ENCODE peak calls at places on chromosomes 6 and 20, in five cellular contexts. X is lung, T is MM.1S, Q is upper lobe of left lung, Y is uterus. U is an unnamed sample.

GRCh38 chr6:97059473-97059872 is 134.9 kb downstream of the KLHL32 start:
- DNase-seq in X (no peak), T (peak), Q (no peak), Y (no peak), U (peak)

GRCh38 chr6:56868687-56869086 is 86.2 kb upstream of the BEND6 start:
- DNase-seq in X (no peak), T (no peak), Q (no peak), Y (no peak), U (peak)

GRCh38 chr6:129730477-129731165 is 20.6 kb upstream of the ARHGAP18 start:
- DNase-seq in X (no peak), T (peak), Q (no peak), Y (no peak), U (peak)

GRCh38 chr20:13401596-13401995 is 180.5 kb downstream of the ISM1 start:
- DNase-seq in X (no peak), T (no peak), Q (no peak), Y (no peak), U (no peak)

GRCh38 chr6:137727206-137727605 is 139.9 kb upstream of the TNFAIP3 start:
- DNase-seq in X (no peak), T (no peak), Q (no peak), Y (no peak), U (no peak)

GRCh38 chr20:48601798-48602197 is 226.0 kb downstream of the PREX1 start:
- DNase-seq in X (no peak), T (no peak), Q (no peak), Y (no peak), U (no peak)

GRCh38 chr6:45590751-45591184 is 213.0 kb upstream of the SUPT3H start:
- DNase-seq in X (peak), T (no peak), Q (no peak), Y (peak), U (no peak)

GRCh38 chr20:44790994-44791393 is 19.4 kb downstream of the RIMS4 start:
- DNase-seq in X (no peak), T (no peak), Q (no peak), Y (no peak), U (no peak)

GRCh38 chr20:58907481-58908137 is 55.1 kb downstream of the GNAS start:
- DNase-seq in X (peak), T (peak), Q (no peak), Y (peak), U (peak)

GRCh38 chr6:81890846-81891245 is 138.4 kb upstream of the TENT5A start:
- DNase-seq in X (no peak), T (no peak), Q (no peak), Y (no peak), U (no peak)

GRCh38 chr6:158285321-158285960 is 26.8 kb upstream of the TULP4 start:
- DNase-seq in X (no peak), T (no peak), Q (no peak), Y (no peak), U (no peak)

GRCh38 chr6:28597924-28598323 is 72.2 kb downstream of the GPX5 start:
- DNase-seq in X (no peak), T (no peak), Q (no peak), Y (no peak), U (no peak)

GRCh38 chr6:166530211-166531045 is 56.0 kb downstream of the RAMACL start:
- DNase-seq in X (no peak), T (no peak), Q (no peak), Y (no peak), U (no peak)

GRCh38 chr6:24720131-24720603 is 1.2 kb upstream of the C6orf62 start:
- DNase-seq in X (peak), T (peak), Q (peak), Y (peak), U (peak)

GRCh38 chr6:31582230-31582601 is at the start of gene LTB:
- DNase-seq in X (no peak), T (no peak), Q (peak), Y (no peak), U (peak)

GRCh38 chr6:45477785-45478184 is 100.1 kb upstream of the SUPT3H start:
- DNase-seq in X (no peak), T (no peak), Q (no peak), Y (no peak), U (no peak)

GRCh38 chr6:148524976-148525375 is 182.3 kb downstream of the SASH1 start:
- DNase-seq in X (no peak), T (no peak), Q (no peak), Y (no peak), U (peak)

GRCh38 chr20:25196701-25197120 is 1.2 kb downstream of the ENTPD6 start:
- DNase-seq in X (no peak), T (peak), Q (no peak), Y (no peak), U (no peak)

GRCh38 chr6:96001891-96002575 is 13.7 kb upstream of the FUT9 start:
- DNase-seq in X (no peak), T (no peak), Q (peak), Y (no peak), U (no peak)

GRCh38 chr6:134585529-134585873 is 267.6 kb upstream of the SGK1 start:
- DNase-seq in X (no peak), T (no peak), Q (no peak), Y (no peak), U (no peak)

GRCh38 chr20:10329387-10330005 is 104.5 kb downstream of the MKKS start:
- DNase-seq in X (no peak), T (no peak), Q (no peak), Y (no peak), U (no peak)

GRCh38 chr20:20010639-20011500 is 6.3 kb upstream of the NAA20 start:
- DNase-seq in X (no peak), T (no peak), Q (no peak), Y (no peak), U (no peak)

GRCh38 chr6:89500486-89501020 is 67.6 kb downstream of the ANKRD6 start:
- DNase-seq in X (no peak), T (no peak), Q (no peak), Y (no peak), U (no peak)

GRCh38 chr20:14566505-14566904 is 229.1 kb upstream of the FLRT3 start:
- DNase-seq in X (no peak), T (no peak), Q (no peak), Y (no peak), U (no peak)

GRCh38 chr6:4242593-4242992 is 107.2 kb upstream of the ECI2 start:
- DNase-seq in X (no peak), T (no peak), Q (no peak), Y (no peak), U (no peak)

GRCh38 chr6:102742033-102742432 is 1348.5 kb downstream of the GRIK2 start:
- DNase-seq in X (no peak), T (no peak), Q (no peak), Y (no peak), U (no peak)

GRCh38 chr6:44073612-44074382 is 53.5 kb downstream of the MRPL14 start:
- DNase-seq in X (no peak), T (peak), Q (no peak), Y (no peak), U (peak)

GRCh38 chr20:24773751-24774201 is 175.3 kb upstream of the CST7 start:
- DNase-seq in X (no peak), T (peak), Q (no peak), Y (no peak), U (peak)

GRCh38 chr20:17468073-17468840 is 62.9 kb downstream of the BFSP1 start:
- DNase-seq in X (no peak), T (no peak), Q (peak), Y (no peak), U (no peak)

GRCh38 chr6:170245233-170245992 is 45.5 kb downstream of the DLL1 start:
- DNase-seq in X (no peak), T (no peak), Q (no peak), Y (no peak), U (no peak)

GRCh38 chr6:11766056-11766455 is 12.5 kb downstream of the ADTRP start:
- DNase-seq in X (no peak), T (no peak), Q (no peak), Y (no peak), U (no peak)

GRCh38 chr20:23143098-23143497 is 57.0 kb upstream of the CD93 start:
- DNase-seq in X (no peak), T (no peak), Q (no peak), Y (peak), U (peak)

GRCh38 chr20:45070932-45071632 is 29.8 kb downstream of the KCNS1 start:
- DNase-seq in X (no peak), T (no peak), Q (no peak), Y (no peak), U (no peak)

GRCh38 chr6:148926478-148926877 is 179.6 kb downstream of the UST start:
- DNase-seq in X (no peak), T (no peak), Q (no peak), Y (no peak), U (no peak)

GRCh38 chr20:47351643-47352331 is 4.7 kb downstream of the ZMYND8 start:
- DNase-seq in X (no peak), T (peak), Q (no peak), Y (no peak), U (peak)
- H3K4me3 ChIP-seq in X (no peak), T (peak), Q (peak), Y (no peak), U (peak)

GRCh38 chr6:35048631-35049083 is 92.5 kb downstream of the TCP11 start:
- DNase-seq in X (no peak), T (peak), Q (no peak), Y (no peak), U (no peak)
- TF ChIP-seq CTCF in X (no peak), T (peak), Q (no peak), Y (peak), U (peak)

DNA sequence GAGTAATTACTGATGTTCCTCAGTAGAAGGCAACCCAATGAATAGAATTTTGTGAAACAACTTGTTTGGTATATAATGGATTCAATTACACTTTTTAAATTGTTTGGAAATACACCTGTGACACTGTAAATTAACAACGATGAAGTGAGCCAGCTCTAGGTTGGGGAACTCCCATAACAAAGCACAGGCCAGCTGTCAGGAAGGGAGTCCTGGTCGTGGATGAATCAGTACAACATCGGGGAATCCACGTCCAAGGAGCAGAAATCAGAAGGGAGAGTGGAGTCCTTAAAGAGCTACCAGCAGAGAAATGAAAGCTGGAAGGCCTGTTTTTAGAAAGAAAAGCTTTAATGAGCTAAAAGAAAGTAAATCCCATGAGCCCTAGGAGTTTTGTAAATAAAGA is 223.0 kb upstream of the SLC35B3 start:
- DNase-seq in X (no peak), T (no peak), Q (no peak), Y (no peak), U (no peak)
- H3K4me3 ChIP-seq in X (no peak), T (no peak), Q (no peak), Y (no peak), U (no peak)

DNA sequence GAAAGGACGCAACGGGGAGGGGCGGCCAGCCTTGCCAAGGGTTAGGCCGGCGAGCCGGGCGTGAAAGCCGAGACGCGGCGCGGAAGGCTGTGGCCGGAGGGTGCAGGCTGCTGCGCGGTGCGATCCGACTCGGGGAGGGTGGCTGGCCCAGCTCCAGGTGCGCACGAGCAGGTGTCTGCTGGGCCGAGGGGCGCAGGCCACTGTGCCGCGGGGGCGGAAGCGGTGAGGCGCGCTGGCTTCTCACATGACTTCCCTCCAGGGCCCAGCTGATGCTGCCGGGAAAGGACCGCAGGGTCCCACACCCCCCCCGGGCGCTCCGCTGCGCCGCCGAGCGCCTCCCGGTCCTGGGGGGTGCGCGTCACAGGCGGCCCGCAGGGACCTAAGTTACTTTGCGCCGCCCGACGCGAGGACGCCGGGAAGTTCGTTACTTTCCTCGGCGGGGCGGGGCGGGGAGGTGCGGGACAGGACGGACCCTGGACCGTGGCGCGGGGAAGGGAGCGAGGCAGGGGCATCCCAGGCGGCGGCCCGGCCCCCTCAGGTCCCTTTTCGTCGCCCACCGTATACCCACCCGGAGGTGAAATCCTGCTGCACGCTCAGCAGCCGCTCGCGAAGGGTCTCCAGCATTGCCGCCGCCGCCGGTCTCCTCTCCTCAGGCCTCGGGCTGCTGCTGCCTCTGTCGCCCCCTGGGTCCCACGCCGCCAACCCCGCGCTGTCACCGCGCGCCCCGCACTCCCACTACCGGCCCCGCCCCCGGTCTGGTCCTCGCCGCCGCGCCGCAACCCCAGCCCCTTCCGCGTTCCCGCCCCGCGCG is at the start of gene DTNBP1:
- DNase-seq in X (peak), T (peak), Q (peak), Y (peak), U (peak)
- TF ChIP-seq CTCF in X (no peak), T (no peak), Q (no peak), Y (no peak), U (no peak)

GRCh38 chr6:114009192-114009591 is 38.2 kb upstream of the HDAC2 start:
- DNase-seq in X (no peak), T (no peak), Q (no peak), Y (no peak), U (no peak)
- H3K4me3 ChIP-seq in X (no peak), T (no peak), Q (no peak), Y (no peak), U (no peak)

DNA sequence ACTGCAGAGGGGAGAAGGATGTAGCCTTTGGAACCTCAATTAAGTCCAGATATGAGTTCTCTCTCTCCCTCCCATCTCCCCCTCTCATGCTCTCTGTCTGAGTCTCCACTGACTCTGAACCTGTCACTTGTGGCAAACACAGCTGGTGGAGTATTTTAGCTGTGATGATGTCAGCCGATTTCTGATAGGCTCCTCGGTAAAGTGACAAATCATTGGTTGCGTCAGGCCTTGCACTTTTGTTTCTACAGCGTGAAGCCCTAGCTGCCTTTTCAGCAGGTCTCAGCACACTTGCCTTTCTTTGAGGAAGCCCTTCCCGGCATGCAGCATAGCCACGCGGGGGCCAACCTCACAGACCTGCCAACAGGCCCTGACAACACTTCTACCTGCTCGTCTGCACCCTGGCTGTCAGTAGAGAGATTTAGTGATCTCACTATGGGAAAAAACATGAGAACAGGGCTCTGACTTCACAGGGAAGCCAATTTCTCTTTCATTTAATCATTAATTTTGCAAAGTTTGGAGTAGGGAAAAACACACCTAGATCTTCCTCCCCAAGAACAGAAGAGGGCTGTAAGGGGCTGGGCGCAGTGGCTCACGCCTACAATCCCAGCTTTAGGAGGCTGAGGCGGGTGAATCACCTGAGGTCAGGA is 84.4 kb downstream of the GMPR start:
- DNase-seq in X (peak), T (peak), Q (peak), Y (peak), U (peak)
- TF ChIP-seq CTCF in X (no peak), T (peak), Q (no peak), Y (no peak), U (no peak)

GRCh38 chr6:105432797-105433196 is 29.9 kb upstream of the PREP start:
- DNase-seq in X (no peak), T (no peak), Q (no peak), Y (no peak), U (no peak)
- H3K4me3 ChIP-seq in X (no peak), T (no peak), Q (no peak), Y (no peak), U (no peak)

DNA sequence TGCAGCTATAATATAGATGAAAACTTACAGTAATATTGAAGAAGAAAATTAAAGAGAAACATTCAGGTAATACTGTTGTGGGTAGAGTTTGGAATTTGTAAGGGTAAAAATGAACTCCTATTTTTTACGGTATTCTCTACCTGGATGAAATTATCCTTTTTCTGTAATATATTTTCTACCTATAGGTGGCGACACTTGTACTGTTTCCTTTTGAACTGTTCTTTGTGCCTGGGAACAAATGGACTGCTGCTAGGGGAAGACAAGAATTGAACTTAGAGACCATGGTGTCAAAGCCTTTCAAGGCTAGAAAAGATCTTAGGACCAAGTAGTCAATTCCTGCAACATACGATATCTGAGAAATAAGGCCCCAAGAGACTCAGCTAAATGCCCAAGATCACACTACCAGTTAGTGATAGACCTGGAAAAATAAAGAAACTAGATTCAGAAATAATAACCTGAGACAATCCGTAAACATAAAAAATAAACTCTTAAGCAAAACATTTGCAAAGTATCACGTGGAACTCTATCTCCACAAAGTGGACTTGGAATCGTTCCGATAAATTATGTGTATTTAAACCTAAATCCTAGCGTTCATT is 383.8 kb downstream of the TFAP2A start:
- DNase-seq in X (no peak), T (peak), Q (no peak), Y (no peak), U (peak)
- TF ChIP-seq CTCF in X (no peak), T (peak), Q (peak), Y (no peak), U (peak)

DNA sequence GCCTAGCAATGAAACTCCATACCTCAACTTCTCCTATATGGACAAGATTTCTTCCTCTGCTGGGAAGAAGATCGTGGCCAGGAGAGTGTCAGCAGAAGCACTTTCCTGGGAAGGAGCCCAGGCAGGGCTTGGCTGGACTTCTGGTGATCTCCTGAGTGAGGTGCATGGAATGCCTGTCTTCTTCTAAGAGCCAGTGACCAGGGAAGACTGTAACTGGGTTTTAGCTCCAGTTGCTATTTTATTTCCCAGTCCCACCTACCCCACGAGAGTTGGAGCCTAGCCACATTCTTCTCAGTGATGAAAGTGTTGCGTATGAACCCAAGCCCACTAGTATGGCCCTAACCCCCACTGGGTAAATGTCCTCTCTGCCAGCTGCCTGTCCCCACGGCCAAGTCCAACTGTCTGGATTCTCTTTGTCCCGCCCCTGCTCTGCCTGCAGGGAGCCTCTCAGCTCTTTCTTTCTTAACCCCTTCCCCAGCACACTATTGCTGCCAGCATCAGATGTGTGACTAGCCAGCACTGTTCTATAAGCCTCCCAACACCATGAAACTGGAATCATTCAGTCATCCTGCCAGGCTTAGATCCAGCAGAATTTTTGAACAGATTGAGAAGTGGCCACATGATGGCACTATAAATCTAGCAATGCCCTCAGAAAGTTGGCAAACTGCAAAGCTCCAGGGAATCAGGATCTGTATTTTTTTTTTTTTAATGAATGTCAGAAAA is 69.8 kb upstream of the FAM184A start:
- DNase-seq in X (no peak), T (peak), Q (no peak), Y (no peak), U (peak)
- H3K4me3 ChIP-seq in X (no peak), T (peak), Q (no peak), Y (no peak), U (no peak)

DNA sequence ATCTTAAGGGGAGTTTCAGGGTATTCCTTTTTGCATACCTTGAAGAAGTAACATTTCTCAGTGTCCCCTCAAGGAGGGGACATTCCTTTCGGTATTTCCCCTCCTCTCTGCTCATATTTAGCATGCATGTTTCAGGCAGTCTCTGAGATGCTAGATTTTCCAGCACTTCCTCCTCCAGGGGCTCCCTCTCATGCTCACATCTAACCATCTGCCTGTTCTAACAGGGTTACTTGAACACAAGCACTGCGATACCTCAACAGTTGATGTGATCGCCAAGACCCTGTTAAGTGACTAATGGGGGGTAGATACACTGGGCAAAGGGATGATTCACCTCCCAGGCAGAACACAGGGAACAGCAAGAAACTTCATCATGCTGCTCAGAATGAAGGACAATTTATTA is 12.9 kb upstream of the MCM3 start:
- DNase-seq in X (no peak), T (no peak), Q (no peak), Y (no peak), U (peak)
- TF ChIP-seq CTCF in X (no peak), T (no peak), Q (no peak), Y (no peak), U (no peak)

U was measured in GM12865.